ENCODE peak calls at places on chromosomes 2 and 18, in six cellular contexts. One of them, this sample, is unnamed.

GRCh38 chr2:163664610-163665009 is 71.2 kb downstream of the FIGN start:
- DNase-seq in neuronal stem cell: no peak
- DNase-seq in choroid plexus epithelial cell: peak
- DNase-seq in epithelial cell of esophagus: peak
- DNase-seq in GM23248: peak
- DNase-seq in tibial artery: no peak
- DNase-seq in this sample: no peak

GRCh38 chr2:128235581-128235980 is 83.1 kb downstream of the HS6ST1 start:
- DNase-seq in tibial artery: no peak
- DNase-seq in GM23248: no peak
- DNase-seq in epithelial cell of esophagus: no peak
- DNase-seq in choroid plexus epithelial cell: no peak
- DNase-seq in neuronal stem cell: no peak
- DNase-seq in this sample: no peak

GRCh38 chr2:235444101-235444597 is 49.7 kb upstream of the AGAP1 start:
- DNase-seq in neuronal stem cell: no peak
- DNase-seq in GM23248: no peak
- DNase-seq in tibial artery: no peak
- DNase-seq in choroid plexus epithelial cell: no peak
- DNase-seq in epithelial cell of esophagus: peak
- DNase-seq in this sample: no peak

GRCh38 chr2:39603436-39603835 is 62.3 kb upstream of the TMEM178A start:
- DNase-seq in neuronal stem cell: no peak
- DNase-seq in choroid plexus epithelial cell: peak
- DNase-seq in epithelial cell of esophagus: peak
- DNase-seq in tibial artery: no peak
- DNase-seq in GM23248: peak
- DNase-seq in this sample: no peak

GRCh38 chr2:172531309-172531708 is 24.6 kb upstream of the PDK1 start:
- DNase-seq in epithelial cell of esophagus: no peak
- DNase-seq in tibial artery: no peak
- DNase-seq in neuronal stem cell: no peak
- DNase-seq in choroid plexus epithelial cell: no peak
- DNase-seq in GM23248: no peak
- DNase-seq in this sample: no peak

GRCh38 chr2:16522031-16522818 is 143.4 kb downstream of the CYRIA start:
- DNase-seq in epithelial cell of esophagus: no peak
- DNase-seq in tibial artery: no peak
- DNase-seq in GM23248: no peak
- DNase-seq in choroid plexus epithelial cell: peak
- DNase-seq in neuronal stem cell: no peak
- DNase-seq in this sample: no peak

GRCh38 chr2:234500394-234501006 is 3.6 kb upstream of the ARL4C start:
- DNase-seq in choroid plexus epithelial cell: peak
- DNase-seq in epithelial cell of esophagus: peak
- DNase-seq in GM23248: peak
- DNase-seq in tibial artery: no peak
- DNase-seq in neuronal stem cell: no peak
- DNase-seq in this sample: no peak

GRCh38 chr18:68854786-68855391 is 57.0 kb downstream of the CCDC102B start:
- DNase-seq in tibial artery: no peak
- DNase-seq in GM23248: no peak
- DNase-seq in epithelial cell of esophagus: no peak
- DNase-seq in neuronal stem cell: no peak
- DNase-seq in choroid plexus epithelial cell: no peak
- DNase-seq in this sample: no peak

GRCh38 chr2:127052068-127052770 is 54.7 kb downstream of the BIN1 start:
- DNase-seq in epithelial cell of esophagus: no peak
- DNase-seq in neuronal stem cell: no peak
- DNase-seq in choroid plexus epithelial cell: no peak
- DNase-seq in tibial artery: no peak
- DNase-seq in GM23248: no peak
- DNase-seq in this sample: peak

GRCh38 chr2:210302326-210302725 is 12.6 kb downstream of the MYL1 start:
- DNase-seq in epithelial cell of esophagus: no peak
- DNase-seq in tibial artery: no peak
- DNase-seq in GM23248: peak
- DNase-seq in neuronal stem cell: no peak
- DNase-seq in choroid plexus epithelial cell: peak
- DNase-seq in this sample: no peak

GRCh38 chr18:8998481-8999217 is 103.8 kb upstream of the NDUFV2 start:
- DNase-seq in choroid plexus epithelial cell: peak
- DNase-seq in epithelial cell of esophagus: peak
- DNase-seq in tibial artery: no peak
- DNase-seq in neuronal stem cell: no peak
- DNase-seq in GM23248: peak
- DNase-seq in this sample: no peak

GRCh38 chr18:31099490-31100230 is 2.6 kb downstream of the DSC2 start:
- DNase-seq in neuronal stem cell: no peak
- DNase-seq in GM23248: no peak
- DNase-seq in epithelial cell of esophagus: no peak
- DNase-seq in tibial artery: no peak
- DNase-seq in choroid plexus epithelial cell: no peak
- DNase-seq in this sample: no peak
- H3K4me3 ChIP-seq in neuronal stem cell: no peak
- H3K4me3 ChIP-seq in GM23248: no peak
- H3K4me3 ChIP-seq in epithelial cell of esophagus: peak
- H3K4me3 ChIP-seq in tibial artery: no peak
- H3K4me3 ChIP-seq in choroid plexus epithelial cell: no peak
- H3K4me3 ChIP-seq in this sample: no peak

GRCh38 chr2:187003611-187004010 is 154.6 kb upstream of the ZSWIM2 start:
- DNase-seq in neuronal stem cell: no peak
- DNase-seq in epithelial cell of esophagus: no peak
- DNase-seq in tibial artery: no peak
- DNase-seq in GM23248: no peak
- DNase-seq in choroid plexus epithelial cell: no peak
- DNase-seq in this sample: no peak

GRCh38 chr2:187001248-187001647 is 152.3 kb upstream of the ZSWIM2 start:
- DNase-seq in neuronal stem cell: no peak
- DNase-seq in GM23248: no peak
- DNase-seq in epithelial cell of esophagus: no peak
- DNase-seq in tibial artery: no peak
- DNase-seq in choroid plexus epithelial cell: no peak
- DNase-seq in this sample: no peak

GRCh38 chr2:187002242-187002641 is 153.3 kb upstream of the ZSWIM2 start:
- DNase-seq in neuronal stem cell: no peak
- DNase-seq in GM23248: no peak
- DNase-seq in tibial artery: no peak
- DNase-seq in epithelial cell of esophagus: no peak
- DNase-seq in choroid plexus epithelial cell: no peak
- DNase-seq in this sample: no peak

GRCh38 chr2:187008111-187008510 is 159.1 kb upstream of the ZSWIM2 start:
- DNase-seq in tibial artery: no peak
- DNase-seq in epithelial cell of esophagus: peak
- DNase-seq in GM23248: peak
- DNase-seq in neuronal stem cell: no peak
- DNase-seq in choroid plexus epithelial cell: peak
- DNase-seq in this sample: no peak

GRCh38 chr2:187003038-187003543 is 154.1 kb upstream of the ZSWIM2 start:
- DNase-seq in epithelial cell of esophagus: peak
- DNase-seq in tibial artery: no peak
- DNase-seq in neuronal stem cell: no peak
- DNase-seq in GM23248: no peak
- DNase-seq in choroid plexus epithelial cell: no peak
- DNase-seq in this sample: peak
- H3K4me3 ChIP-seq in epithelial cell of esophagus: peak
- H3K4me3 ChIP-seq in tibial artery: no peak
- H3K4me3 ChIP-seq in neuronal stem cell: peak
- H3K4me3 ChIP-seq in GM23248: no peak
- H3K4me3 ChIP-seq in choroid plexus epithelial cell: peak
- H3K4me3 ChIP-seq in this sample: no peak

GRCh38 chr2:238425505-238425978 is 1.2 kb upstream of the ASB1 start:
- DNase-seq in epithelial cell of esophagus: no peak
- DNase-seq in neuronal stem cell: no peak
- DNase-seq in tibial artery: no peak
- DNase-seq in GM23248: no peak
- DNase-seq in choroid plexus epithelial cell: no peak
- DNase-seq in this sample: no peak
- H3K4me3 ChIP-seq in epithelial cell of esophagus: no peak
- H3K4me3 ChIP-seq in neuronal stem cell: peak
- H3K4me3 ChIP-seq in tibial artery: peak
- H3K4me3 ChIP-seq in GM23248: peak
- H3K4me3 ChIP-seq in choroid plexus epithelial cell: peak
- H3K4me3 ChIP-seq in this sample: no peak

GRCh38 chr2:192026064-192026715 is 168.5 kb downstream of the TMEFF2 start:
- DNase-seq in epithelial cell of esophagus: no peak
- DNase-seq in GM23248: no peak
- DNase-seq in choroid plexus epithelial cell: peak
- DNase-seq in neuronal stem cell: no peak
- DNase-seq in tibial artery: no peak
- DNase-seq in this sample: no peak
- H3K4me3 ChIP-seq in epithelial cell of esophagus: no peak
- H3K4me3 ChIP-seq in GM23248: no peak
- H3K4me3 ChIP-seq in choroid plexus epithelial cell: no peak
- H3K4me3 ChIP-seq in neuronal stem cell: no peak
- H3K4me3 ChIP-seq in tibial artery: no peak
- H3K4me3 ChIP-seq in this sample: no peak

GRCh38 chr2:237698338-237698694 is 70.9 kb downstream of the LRRFIP1 start:
- DNase-seq in neuronal stem cell: no peak
- DNase-seq in GM23248: no peak
- DNase-seq in choroid plexus epithelial cell: no peak
- DNase-seq in tibial artery: no peak
- DNase-seq in epithelial cell of esophagus: no peak
- DNase-seq in this sample: no peak
- H3K4me3 ChIP-seq in neuronal stem cell: no peak
- H3K4me3 ChIP-seq in GM23248: no peak
- H3K4me3 ChIP-seq in choroid plexus epithelial cell: no peak
- H3K4me3 ChIP-seq in tibial artery: no peak
- H3K4me3 ChIP-seq in epithelial cell of esophagus: no peak
- H3K4me3 ChIP-seq in this sample: no peak